ENCODE peak calls at places on chromosomes 13 and 19, in ten cellular contexts. R is IMR-90, Q is left ventricle myocardium inferior, N is ovary, U is GM23338, T is heart left ventricle, O is thoracic aorta, S is DND-41, I is uterus, L is SK-N-SH. B is an unnamed sample. For H3K36me3 and H3K27me3, the result is how much of the 10 kb centered on the place peaks cover.

GRCh38 chr19:14023404-14024235 is 4.3 kb upstream of the RLN3 start:
- DNase-seq in Q (peak), L (peak), T (no peak), R (peak), U (peak), I (peak), N (no peak), S (no peak), O (no peak), B (peak)

GRCh38 chr13:113273856-113274590 is 23.0 kb upstream of the LAMP1 start:
- DNase-seq in S (no peak), R (peak), I (no peak), T (no peak), U (no peak), O (no peak), N (no peak), Q (no peak), L (no peak), B (no peak)

GRCh38 chr13:23628765-23629565 is 58.8 kb downstream of the TNFRSF19 start:
- DNase-seq in L (no peak), Q (no peak), U (no peak), N (no peak), O (no peak), R (no peak), T (no peak), I (no peak), S (no peak), B (no peak)

GRCh38 chr13:59398661-59399060 is 765.1 kb downstream of the DIAPH3 start:
- DNase-seq in S (no peak), N (no peak), L (no peak), U (no peak), R (no peak), Q (no peak), O (no peak), T (no peak), I (no peak), B (no peak)

GRCh38 chr13:74715718-74716117 is 581.5 kb upstream of the KLF12 start:
- DNase-seq in O (no peak), N (no peak), Q (no peak), S (no peak), I (no peak), R (no peak), T (no peak), U (no peak), L (no peak), B (no peak)

GRCh38 chr13:46211521-46212351 is at the start of gene LRRC63:
- DNase-seq in R (no peak), Q (peak), I (peak), O (no peak), S (peak), T (peak), N (peak), L (peak), U (peak), B (peak)

GRCh38 chr13:26497991-26498423 is 59.5 kb upstream of the WASF3 start:
- DNase-seq in S (no peak), R (peak), T (no peak), U (no peak), Q (no peak), O (no peak), I (no peak), L (no peak), N (no peak), B (no peak)

GRCh38 chr13:37811441-37811840 is 58.1 kb downstream of the TRPC4 start:
- DNase-seq in I (no peak), T (no peak), S (no peak), U (no peak), L (no peak), R (peak), N (no peak), O (no peak), Q (no peak), B (no peak)

GRCh38 chr19:28883241-28883693 is 329.7 kb downstream of the UQCRFS1 start:
- DNase-seq in R (peak), U (peak), N (no peak), T (peak), O (no peak), L (no peak), S (no peak), Q (peak), I (no peak), B (peak)

GRCh38 chr19:6238643-6239281 is 41.0 kb downstream of the MLLT1 start:
- DNase-seq in S (no peak), T (peak), U (no peak), N (peak), Q (peak), L (no peak), R (peak), I (peak), O (no peak), B (peak)

GRCh38 chr13:113545455-113545930 is 39.1 kb upstream of the TFDP1 start:
- DNase-seq in R (peak), N (no peak), I (no peak), S (no peak), Q (peak), U (no peak), O (no peak), L (peak), T (peak), B (peak)

GRCh38 chr13:112893570-112894422 is 75.2 kb upstream of the MCF2L start:
- DNase-seq in S (peak), T (no peak), Q (no peak), U (peak), R (peak), I (no peak), O (no peak), N (no peak), L (peak), B (peak)

GRCh38 chr13:87954116-87954515 is 282.9 kb downstream of the SLITRK5 start:
- DNase-seq in O (no peak), R (no peak), I (no peak), U (no peak), N (no peak), L (no peak), S (no peak), Q (no peak), T (no peak), B (no peak)

GRCh38 chr19:53504903-53505302 is 33.0 kb upstream of the ZNF331 start:
- DNase-seq in U (no peak), O (no peak), R (no peak), N (peak), T (no peak), Q (no peak), I (peak), L (peak), S (no peak), B (no peak)

GRCh38 chr19:29665826-29666633 is 769 bp downstream of the PLEKHF1 start:
- DNase-seq in L (peak), O (no peak), R (peak), T (peak), N (peak), I (peak), S (no peak), Q (peak), U (peak), B (peak)

GRCh38 chr13:37640499-37640898 is 41.9 kb upstream of the POSTN start:
- DNase-seq in U (peak), T (no peak), S (no peak), I (no peak), L (no peak), N (no peak), O (no peak), Q (no peak), R (peak), B (peak)

GRCh38 chr19:10517361-10517759 is at the start of gene S1PR5:
- DNase-seq in I (no peak), L (peak), T (peak), N (no peak), U (peak), O (no peak), S (no peak), Q (no peak), R (no peak), B (peak)

GRCh38 chr13:113927661-113928581 is 46.0 kb downstream of the C13orf46 start:
- DNase-seq in N (no peak), U (no peak), T (peak), S (no peak), I (peak), L (no peak), Q (peak), R (peak), O (peak), B (peak)

GRCh38 chr19:39098365-39099269 is 14.4 kb downstream of the ACP7 start:
- DNase-seq in R (no peak), S (no peak), N (no peak), T (no peak), O (no peak), I (no peak), L (peak), U (peak), Q (no peak), B (peak)

GRCh38 chr19:17332677-17333581 is 1.7 kb downstream of the ANO8 start:
- DNase-seq in N (no peak), Q (no peak), L (peak), O (no peak), S (peak), R (peak), T (no peak), I (no peak), U (peak), B (peak)

GRCh38 chr19:33747273-33747672 is 49.4 kb upstream of the KCTD15 start:
- DNase-seq in L (no peak), N (no peak), R (no peak), S (no peak), O (no peak), T (no peak), I (no peak), U (no peak), Q (no peak), B (no peak)

GRCh38 chr19:7652061-7652641 is 15.2 kb downstream of the STXBP2 start:
- DNase-seq in U (peak), S (peak), O (no peak), L (peak), N (peak), T (peak), R (peak), I (peak), Q (peak), B (peak)

GRCh38 chr13:84126671-84127171 is 244.4 kb upstream of the SLITRK1 start:
- DNase-seq in T (no peak), S (peak), L (no peak), N (no peak), I (no peak), Q (no peak), U (no peak), O (no peak), R (no peak), B (no peak)

GRCh38 chr19:4737955-4738580 is 14.4 kb upstream of the DPP9 start:
- DNase-seq in U (no peak), Q (no peak), S (no peak), L (peak), R (no peak), O (no peak), T (no peak), I (no peak), N (no peak), B (peak)

GRCh38 chr19:44869728-44870470 is 21.2 kb upstream of the TOMM40 start:
- DNase-seq in N (peak), T (peak), R (peak), L (no peak), S (no peak), I (no peak), O (no peak), Q (no peak), U (no peak), B (no peak)

GRCh38 chr19:7748756-7749155 is 1.4 kb upstream of the CD209 start:
- DNase-seq in R (peak), U (peak), Q (no peak), L (no peak), I (no peak), O (no peak), N (no peak), T (no peak), S (no peak), B (peak)

GRCh38 chr13:36847541-36848045 is 28.6 kb downstream of the RFXAP start:
- DNase-seq in Q (no peak), N (no peak), I (no peak), T (no peak), O (no peak), U (no peak), L (no peak), R (no peak), S (no peak), B (no peak)

GRCh38 chr19:11096210-11096841 is 7.1 kb downstream of the LDLR start:
- DNase-seq in Q (peak), S (no peak), O (no peak), U (no peak), N (peak), T (peak), I (peak), R (peak), L (no peak), B (no peak)

GRCh38 chr13:65605386-65605785 is 1624.8 kb downstream of the PCDH9 start:
- DNase-seq in O (no peak), S (no peak), T (no peak), L (no peak), U (no peak), I (no peak), N (no peak), Q (no peak), R (peak), B (no peak)

GRCh38 chr13:91280806-91281205 is 66.7 kb upstream of the MIR17HG start:
- DNase-seq in I (no peak), L (no peak), N (no peak), R (no peak), O (no peak), S (no peak), U (no peak), Q (no peak), T (no peak), B (no peak)

GRCh38 chr13:27076411-27076810 is 95.2 kb downstream of the USP12 start:
- DNase-seq in O (no peak), R (peak), L (no peak), I (no peak), S (no peak), U (no peak), T (no peak), N (no peak), Q (no peak), B (no peak)

GRCh38 chr19:54517483-54517882 is 14.9 kb downstream of the LAIR2 start:
- DNase-seq in Q (peak), N (no peak), U (peak), T (peak), I (no peak), R (peak), L (no peak), S (peak), O (no peak), B (peak)

GRCh38 chr19:29805026-29805925 is 6.5 kb upstream of the CCNE1 start:
- DNase-seq in N (no peak), O (no peak), Q (no peak), T (no peak), R (peak), U (no peak), S (no peak), L (no peak), I (no peak), B (no peak)

DNA sequence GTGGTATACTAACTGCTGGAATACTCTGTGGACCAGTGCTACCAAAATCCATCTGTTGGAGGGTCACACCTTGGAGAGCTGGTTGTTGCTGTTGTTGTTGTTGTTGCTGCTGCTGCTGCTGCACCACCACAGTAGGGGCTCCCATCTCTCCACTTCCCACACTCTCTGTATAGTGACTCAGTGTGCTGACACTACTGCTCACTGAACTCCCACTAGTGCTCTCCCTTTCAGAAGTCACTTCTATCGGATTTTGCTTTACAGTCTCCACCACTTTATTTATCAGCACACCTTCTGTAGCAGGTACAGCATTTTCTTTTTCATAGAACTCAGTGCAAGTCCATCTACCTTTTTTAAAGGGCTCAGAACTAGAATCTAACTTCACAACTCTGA is 1.7 kb downstream of the TSC22D1 start:
- DNase-seq in I (no peak), O (no peak), L (no peak), U (no peak), S (no peak), R (peak), Q (no peak), N (no peak), T (no peak), B (no peak)
- H3K4me3 ChIP-seq in I (no peak), O (peak), L (peak), U (peak), S (peak), R (peak), Q (peak), N (no peak), T (peak), B (no peak)

GRCh38 chr19:616732-617526 is 16.4 kb downstream of the POLRMT start:
- DNase-seq in Q (no peak), O (no peak), L (no peak), N (no peak), T (no peak), I (no peak), S (no peak), R (no peak), U (no peak), B (no peak)

GRCh38 chr19:618247-618619 is 15.1 kb downstream of the POLRMT start:
- DNase-seq in T (no peak), I (no peak), N (no peak), S (no peak), O (no peak), U (no peak), L (no peak), R (no peak), Q (no peak), B (no peak)

GRCh38 chr19:618674-619285 is 14.6 kb downstream of the POLRMT start:
- DNase-seq in S (no peak), R (no peak), N (no peak), U (no peak), O (no peak), T (no peak), I (no peak), Q (no peak), L (no peak), B (no peak)

GRCh38 chr19:616276-616675 is 17.1 kb downstream of the POLRMT start:
- DNase-seq in O (no peak), L (no peak), R (no peak), S (no peak), Q (no peak), I (no peak), U (peak), T (no peak), N (no peak), B (peak)

GRCh38 chr19:617551-618246 is 15.6 kb downstream of the POLRMT start:
- DNase-seq in S (no peak), I (no peak), O (no peak), U (no peak), N (no peak), Q (no peak), R (no peak), T (no peak), L (no peak), B (no peak)
- H3K36me3 ChIP-seq in S (half or more), I (under half), O (under half), U (under half), N (under half), Q (half or more), R (under half), T (half or more), L (under half), B (under half)

GRCh38 chr13:108573455-108573854 is 56.0 kb upstream of the MYO16 start:
- DNase-seq in N (no peak), S (no peak), R (no peak), Q (no peak), T (no peak), O (no peak), I (no peak), U (no peak), L (no peak), B (no peak)
- H3K27me3 ChIP-seq in N (under half), S (under half), R (under half), Q (under half), T (under half), O (under half), I (under half), U (under half), L (under half), B (under half)

GRCh38 chr19:35773020-35773809 is 2.1 kb upstream of the ARHGAP33 start:
- DNase-seq in U (no peak), Q (no peak), R (peak), N (no peak), T (no peak), S (no peak), L (no peak), O (no peak), I (no peak), B (no peak)

GRCh38 chr19:35775298-35776101 is at the start of gene ARHGAP33:
- DNase-seq in N (peak), Q (peak), L (peak), I (peak), S (peak), U (peak), R (peak), O (peak), T (peak), B (peak)

GRCh38 chr19:35774274-35775045 is 904 bp upstream of the ARHGAP33 start:
- DNase-seq in T (no peak), U (peak), O (no peak), Q (no peak), I (no peak), R (no peak), S (no peak), L (no peak), N (no peak), B (no peak)

GRCh38 chr19:35776102-35776788 is 881 bp downstream of the ARHGAP33 start:
- DNase-seq in U (peak), Q (no peak), R (no peak), S (no peak), I (no peak), L (no peak), T (no peak), O (no peak), N (no peak), B (no peak)

GRCh38 chr19:35775046-35775297 is 392 bp upstream of the ARHGAP33 start:
- DNase-seq in N (no peak), T (no peak), I (no peak), R (no peak), Q (no peak), S (no peak), U (no peak), L (no peak), O (no peak), B (no peak)
- H3K4me3 ChIP-seq in N (peak), T (peak), I (peak), R (no peak), Q (peak), S (peak), U (peak), L (peak), O (peak), B (no peak)

GRCh38 chr19:50387868-50388245 is 3.7 kb downstream of the POLD1 start:
- DNase-seq in L (no peak), N (no peak), T (no peak), O (no peak), Q (no peak), S (no peak), U (no peak), R (no peak), I (no peak), B (no peak)
- H3K36me3 ChIP-seq in L (under half), N (under half), T (under half), O (under half), Q (under half), S (half or more), U (under half), R (under half), I (under half), B (under half)

DNA sequence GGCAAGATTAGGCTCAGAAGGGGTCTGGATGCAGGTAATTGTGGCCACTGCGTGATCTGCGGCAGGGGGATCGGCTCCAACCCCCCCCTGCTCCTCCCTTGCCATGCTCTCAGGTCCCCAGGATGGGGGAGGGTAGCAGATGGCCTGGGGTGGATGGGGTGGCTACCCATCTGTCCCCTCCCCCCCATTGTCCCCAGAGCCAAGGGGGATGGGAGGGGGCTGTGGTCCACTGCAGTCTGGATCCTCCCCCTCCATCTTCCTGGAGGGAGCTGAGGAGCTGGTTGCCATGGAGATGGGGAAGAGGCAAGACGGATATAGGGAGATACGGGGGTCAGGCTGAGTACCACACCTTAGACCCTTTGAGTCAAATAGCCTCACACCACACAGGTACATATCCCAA is 1.6 kb upstream of the NOVA2 start:
- DNase-seq in L (no peak), Q (no peak), T (no peak), N (no peak), O (no peak), I (no peak), U (peak), S (no peak), R (no peak), B (no peak)
- H3K27me3 ChIP-seq in L (under half), Q (half or more), T (under half), N (under half), O (under half), I (under half), U (under half), S (under half), R (half or more), B (under half)

DNA sequence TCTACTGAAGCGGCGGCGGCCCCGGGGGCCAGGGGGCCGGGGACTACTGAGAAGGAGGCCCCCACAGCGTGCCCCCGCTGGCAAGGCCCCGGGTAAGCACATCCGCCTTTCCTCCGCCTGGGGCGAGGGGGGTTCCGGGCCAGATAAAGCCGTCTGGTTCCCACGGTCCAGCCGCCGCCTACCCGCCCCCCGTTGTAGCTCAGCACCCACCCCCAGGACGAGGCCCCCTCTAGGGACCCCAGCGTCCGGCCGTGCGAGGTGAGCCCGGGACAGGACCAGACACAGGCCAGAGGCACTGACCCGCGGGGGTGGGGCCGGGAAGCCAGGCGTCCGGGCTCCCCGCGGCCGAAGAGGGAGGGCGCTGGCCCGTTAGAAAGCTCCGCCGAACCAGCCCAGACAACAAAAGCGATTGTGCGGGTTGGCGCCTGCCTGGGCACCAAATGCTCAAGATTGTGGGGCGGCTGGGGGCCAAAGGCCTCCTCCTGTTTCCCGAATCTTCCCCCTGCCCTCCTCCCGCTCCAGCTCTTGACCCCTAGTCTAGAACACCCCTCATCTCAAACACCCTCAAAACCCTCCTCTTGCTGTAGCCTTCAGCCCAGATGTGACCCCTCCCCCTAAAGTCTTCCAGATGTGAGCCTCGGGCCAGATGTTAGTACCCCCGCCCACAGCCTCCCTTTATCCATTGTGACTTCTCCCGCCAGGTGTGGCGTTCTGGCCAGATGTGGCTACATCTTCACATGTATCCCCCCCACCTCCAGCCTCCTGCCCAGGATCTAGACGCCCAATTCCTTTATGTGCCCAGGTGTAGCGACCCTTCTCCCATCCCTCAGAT is 867 bp upstream of the LTBP4 start:
- DNase-seq in U (peak), S (no peak), I (peak), Q (peak), N (peak), O (no peak), R (no peak), L (no peak), T (peak), B (no peak)
- H3K4me3 ChIP-seq in U (peak), S (no peak), I (peak), Q (peak), N (peak), O (peak), R (no peak), L (no peak), T (peak), B (no peak)

B was measured in H7.